ENCODE peak calls at places on chromosome 20, in four cellular contexts. T, M, I and P are unnamed samples.

GRCh38 chr20:52302736-52303135 is 111.2 kb upstream of the ZFP64 start:
- DNase-seq in T (peak), M (no peak), I (no peak), P (no peak)

GRCh38 chr20:57078101-57078500 is 188.3 kb downstream of the BMP7 start:
- DNase-seq in T (no peak), M (no peak), I (no peak), P (no peak)

GRCh38 chr20:63740501-63741353 is 1.2 kb downstream of the SLC2A4RG start:
- DNase-seq in T (peak), M (no peak), I (peak), P (no peak)

GRCh38 chr20:4130404-4131189 is 115.2 kb upstream of the RNF24 start:
- DNase-seq in T (peak), M (no peak), I (no peak), P (no peak)

GRCh38 chr20:7798176-7798575 is 142.1 kb downstream of the HAO1 start:
- DNase-seq in T (no peak), M (no peak), I (no peak), P (no peak)

GRCh38 chr20:61328906-61329558 is 77.0 kb downstream of the CDH4 start:
- DNase-seq in T (no peak), M (no peak), I (peak), P (no peak)

GRCh38 chr20:61253640-61254511 is 1.8 kb downstream of the CDH4 start:
- DNase-seq in T (no peak), M (no peak), I (no peak), P (no peak)

GRCh38 chr20:56247954-56248782 is at the start of gene MC3R:
- DNase-seq in T (peak), M (peak), I (peak), P (no peak)

GRCh38 chr20:47998736-47999135 is 213.5 kb upstream of the SULF2 start:
- DNase-seq in T (no peak), M (no peak), I (no peak), P (no peak)

GRCh38 chr20:20593447-20594170 is 118.8 kb downstream of the RALGAPA2 start:
- DNase-seq in T (peak), M (peak), I (peak), P (no peak)
- TF ChIP-seq KDM1A in T (no peak), M (no peak), I (no peak), P (no peak)

GRCh38 chr20:31596831-31597482 is 8.1 kb upstream of the ID1 start:
- DNase-seq in T (no peak), M (no peak), I (no peak), P (no peak)
- H2AFZ ChIP-seq in T (peak), M (no peak), I (no peak), P (no peak)

GRCh38 chr20:49976542-49976941 is 6.2 kb upstream of the SNAI1 start:
- DNase-seq in T (no peak), M (no peak), I (peak), P (no peak)
- TF ChIP-seq KDM1A in T (no peak), M (no peak), I (no peak), P (no peak)

DNA sequence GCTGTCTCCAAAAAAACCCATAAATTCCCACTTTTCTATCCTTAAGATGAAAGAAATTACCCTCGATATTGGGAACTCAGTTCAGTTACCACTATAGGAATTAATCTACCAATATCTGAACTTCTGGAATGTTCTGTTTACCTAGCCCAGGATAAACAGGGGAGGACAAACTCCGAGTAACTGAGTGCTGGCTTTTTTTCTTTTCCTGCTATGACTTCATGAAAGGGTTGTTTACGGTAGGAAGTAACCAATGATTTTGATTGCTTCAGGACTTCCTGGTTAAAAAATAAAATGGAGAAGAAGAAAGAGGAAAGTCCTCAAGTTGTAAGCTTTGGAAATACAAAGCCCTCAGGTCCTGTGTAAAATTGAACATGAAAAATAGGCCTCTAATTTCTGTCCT is 167.7 kb downstream of the ZNF217 start:
- DNase-seq in T (no peak), M (no peak), I (peak), P (no peak)
- H2AFZ ChIP-seq in T (no peak), M (no peak), I (no peak), P (no peak)

GRCh38 chr20:11060423-11061205 is 386.8 kb upstream of the JAG1 start:
- DNase-seq in T (no peak), M (no peak), I (no peak), P (no peak)

GRCh38 chr20:11056414-11056813 is 382.6 kb upstream of the JAG1 start:
- DNase-seq in T (no peak), M (no peak), I (no peak), P (peak)

GRCh38 chr20:11059659-11060058 is 385.9 kb upstream of the JAG1 start:
- DNase-seq in T (no peak), M (no peak), I (no peak), P (no peak)

GRCh38 chr20:11054266-11055025 is 380.6 kb upstream of the JAG1 start:
- DNase-seq in T (no peak), M (no peak), I (no peak), P (no peak)

GRCh38 chr20:11057624-11058023 is 383.8 kb upstream of the JAG1 start:
- DNase-seq in T (no peak), M (no peak), I (no peak), P (no peak)
- TF ChIP-seq KDM1A in T (no peak), M (no peak), I (no peak), P (no peak)

GRCh38 chr20:45119556-45120266 is 4.6 kb downstream of the WFDC12 start:
- DNase-seq in T (no peak), M (no peak), I (no peak), P (no peak)

GRCh38 chr20:45115386-45115774 is 406 bp upstream of the WFDC5 start:
- DNase-seq in T (no peak), M (no peak), I (no peak), P (no peak)

GRCh38 chr20:45115829-45116228 is 855 bp upstream of the WFDC5 start:
- DNase-seq in T (no peak), M (no peak), I (no peak), P (no peak)

GRCh38 chr20:45118028-45118427 is 3.1 kb upstream of the WFDC5 start:
- DNase-seq in T (no peak), M (no peak), I (no peak), P (no peak)

DNA sequence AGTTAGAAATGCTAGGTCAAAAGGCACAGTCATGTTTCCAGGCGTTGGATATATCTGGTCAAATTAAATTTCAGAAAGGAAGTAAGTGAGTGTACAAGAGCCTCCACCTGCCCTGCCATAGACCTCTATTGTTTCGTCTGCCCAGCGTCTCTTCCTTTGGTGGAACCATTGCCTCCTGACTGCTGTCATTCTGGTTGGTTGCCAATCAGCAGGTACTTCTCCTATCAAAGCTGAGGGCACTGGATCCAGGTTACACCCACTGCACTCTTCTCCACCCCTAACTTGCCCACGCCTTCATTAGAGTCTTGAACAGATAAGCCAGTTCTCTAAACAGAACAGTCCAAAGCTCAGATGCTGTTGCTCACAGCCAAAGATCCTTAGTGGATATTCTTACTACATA is 2.6 kb upstream of the WFDC5 start:
- DNase-seq in T (no peak), M (no peak), I (no peak), P (no peak)
- H2AFZ ChIP-seq in T (no peak), M (no peak), I (no peak), P (no peak)

GRCh38 chr20:18907353-18907752 is 93.8 kb downstream of the SCP2D1 start:
- DNase-seq in T (no peak), M (no peak), I (no peak), P (no peak)

GRCh38 chr20:18904624-18905023 is 91.0 kb downstream of the SCP2D1 start:
- DNase-seq in T (no peak), M (no peak), I (no peak), P (no peak)

GRCh38 chr20:18906046-18906445 is 92.5 kb downstream of the SCP2D1 start:
- DNase-seq in T (no peak), M (no peak), I (no peak), P (no peak)

GRCh38 chr20:18904192-18904591 is 90.6 kb downstream of the SCP2D1 start:
- DNase-seq in T (peak), M (no peak), I (no peak), P (no peak)

DNA sequence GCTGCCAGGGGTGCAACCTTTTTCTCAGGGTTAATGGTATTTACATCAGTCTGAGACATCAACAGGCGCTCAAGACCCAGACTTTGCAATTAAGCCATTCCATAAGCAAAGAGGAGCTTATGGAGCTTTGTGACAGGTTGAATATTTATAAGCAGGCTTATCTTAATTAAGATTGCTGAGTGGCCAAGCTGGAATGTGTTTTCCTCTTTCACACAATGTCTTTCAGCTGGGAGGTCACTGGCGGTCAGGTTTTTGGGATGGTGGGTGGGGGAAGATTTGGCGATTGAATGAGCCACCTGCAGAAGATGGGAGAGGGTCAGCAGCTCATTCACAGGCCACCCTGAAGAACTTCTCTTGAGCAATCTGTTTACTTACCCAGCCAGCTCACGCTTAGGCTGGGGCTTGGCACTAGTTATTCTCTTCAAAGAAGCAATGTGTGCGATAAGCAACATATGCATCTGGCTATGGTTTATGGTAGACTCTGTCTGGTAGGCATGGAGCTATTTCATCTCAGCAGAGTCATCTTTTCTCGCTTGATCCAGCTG is 88.7 kb downstream of the SCP2D1 start:
- DNase-seq in T (no peak), M (no peak), I (no peak), P (no peak)
- TF ChIP-seq KDM1A in T (no peak), M (no peak), I (no peak), P (no peak)

GRCh38 chr20:6053064-6053775 is 640 bp downstream of the LRRN4 start:
- DNase-seq in T (no peak), M (no peak), I (no peak), P (no peak)
- H2AFZ ChIP-seq in T (no peak), M (peak), I (no peak), P (no peak)

GRCh38 chr20:50613438-50614169 is 77.7 kb downstream of the RIPOR3 start:
- DNase-seq in T (no peak), M (no peak), I (no peak), P (no peak)
- TF ChIP-seq KDM1A in T (no peak), M (no peak), I (no peak), P (no peak)

GRCh38 chr20:23153696-23154341 is 67.7 kb upstream of the CD93 start:
- DNase-seq in T (no peak), M (no peak), I (no peak), P (no peak)

GRCh38 chr20:23151885-23152284 is 65.8 kb upstream of the CD93 start:
- DNase-seq in T (peak), M (no peak), I (no peak), P (no peak)

GRCh38 chr20:23151008-23151703 is 65.0 kb upstream of the CD93 start:
- DNase-seq in T (no peak), M (no peak), I (no peak), P (no peak)

GRCh38 chr20:23152902-23153301 is 66.8 kb upstream of the CD93 start:
- DNase-seq in T (no peak), M (no peak), I (no peak), P (no peak)

GRCh38 chr20:23152308-23152892 is 66.3 kb upstream of the CD93 start:
- DNase-seq in T (peak), M (no peak), I (peak), P (no peak)
- H2AFZ ChIP-seq in T (peak), M (no peak), I (no peak), P (peak)